ENCODE peak calls at places on chromosomes 12 and 14, in nine cellular contexts. One of them, this sample, is unnamed.

GRCh38 chr14:29927596-29928341 is at the start of gene PRKD1:
- DNase-seq in stomach: peak
- DNase-seq in A549: peak
- DNase-seq in tibial nerve: peak
- DNase-seq in uterus: peak
- DNase-seq in endothelial cell of umbilical vein: peak
- DNase-seq in Peyer's patch: peak
- DNase-seq in spleen: peak
- DNase-seq in breast epithelium: no peak
- DNase-seq in this sample: peak

GRCh38 chr12:105930612-105931011 is 208.1 kb downstream of the NUAK1 start:
- DNase-seq in Peyer's patch: no peak
- DNase-seq in breast epithelium: no peak
- DNase-seq in spleen: no peak
- DNase-seq in A549: no peak
- DNase-seq in endothelial cell of umbilical vein: peak
- DNase-seq in uterus: no peak
- DNase-seq in tibial nerve: no peak
- DNase-seq in stomach: no peak
- DNase-seq in this sample: no peak

GRCh38 chr14:72521045-72521444 is 372.9 kb downstream of the DPF3 start:
- DNase-seq in endothelial cell of umbilical vein: no peak
- DNase-seq in Peyer's patch: no peak
- DNase-seq in uterus: no peak
- DNase-seq in spleen: no peak
- DNase-seq in stomach: no peak
- DNase-seq in breast epithelium: no peak
- DNase-seq in A549: no peak
- DNase-seq in tibial nerve: no peak
- DNase-seq in this sample: no peak

GRCh38 chr14:51533160-51533559 is 118.5 kb upstream of the FRMD6 start:
- DNase-seq in Peyer's patch: no peak
- DNase-seq in tibial nerve: no peak
- DNase-seq in stomach: no peak
- DNase-seq in uterus: no peak
- DNase-seq in breast epithelium: no peak
- DNase-seq in endothelial cell of umbilical vein: peak
- DNase-seq in spleen: no peak
- DNase-seq in A549: no peak
- DNase-seq in this sample: no peak

GRCh38 chr14:24121210-24121609 is 6.5 kb upstream of the NRL start:
- DNase-seq in endothelial cell of umbilical vein: no peak
- DNase-seq in tibial nerve: no peak
- DNase-seq in spleen: peak
- DNase-seq in uterus: no peak
- DNase-seq in breast epithelium: no peak
- DNase-seq in A549: no peak
- DNase-seq in Peyer's patch: no peak
- DNase-seq in stomach: no peak
- DNase-seq in this sample: no peak

GRCh38 chr12:114952573-114953196 is 268.7 kb upstream of the TBX3 start:
- DNase-seq in tibial nerve: no peak
- DNase-seq in breast epithelium: no peak
- DNase-seq in A549: no peak
- DNase-seq in uterus: peak
- DNase-seq in stomach: no peak
- DNase-seq in endothelial cell of umbilical vein: no peak
- DNase-seq in Peyer's patch: no peak
- DNase-seq in spleen: no peak
- DNase-seq in this sample: peak

GRCh38 chr12:27984275-27984674 is 11.7 kb upstream of the PTHLH start:
- DNase-seq in endothelial cell of umbilical vein: peak
- DNase-seq in Peyer's patch: no peak
- DNase-seq in breast epithelium: no peak
- DNase-seq in tibial nerve: no peak
- DNase-seq in spleen: no peak
- DNase-seq in uterus: no peak
- DNase-seq in stomach: no peak
- DNase-seq in A549: peak
- DNase-seq in this sample: no peak

GRCh38 chr12:41250748-41251147 is 62.6 kb downstream of the PDZRN4 start:
- DNase-seq in tibial nerve: peak
- DNase-seq in breast epithelium: no peak
- DNase-seq in spleen: no peak
- DNase-seq in Peyer's patch: no peak
- DNase-seq in endothelial cell of umbilical vein: peak
- DNase-seq in stomach: no peak
- DNase-seq in A549: no peak
- DNase-seq in uterus: no peak
- DNase-seq in this sample: no peak

GRCh38 chr14:100560999-100561398 is 26.2 kb downstream of the BEGAIN start:
- DNase-seq in Peyer's patch: no peak
- DNase-seq in tibial nerve: no peak
- DNase-seq in A549: no peak
- DNase-seq in breast epithelium: no peak
- DNase-seq in spleen: no peak
- DNase-seq in uterus: no peak
- DNase-seq in endothelial cell of umbilical vein: no peak
- DNase-seq in stomach: no peak
- DNase-seq in this sample: no peak

GRCh38 chr12:122076743-122077495 is 1.6 kb upstream of the MLXIP start:
- DNase-seq in breast epithelium: no peak
- DNase-seq in spleen: peak
- DNase-seq in stomach: no peak
- DNase-seq in uterus: no peak
- DNase-seq in Peyer's patch: peak
- DNase-seq in tibial nerve: no peak
- DNase-seq in endothelial cell of umbilical vein: no peak
- DNase-seq in A549: no peak
- DNase-seq in this sample: no peak

GRCh38 chr12:11894890-11895289 is 175.8 kb upstream of the BCL2L14 start:
- DNase-seq in uterus: no peak
- DNase-seq in A549: no peak
- DNase-seq in stomach: no peak
- DNase-seq in spleen: no peak
- DNase-seq in endothelial cell of umbilical vein: no peak
- DNase-seq in Peyer's patch: no peak
- DNase-seq in breast epithelium: no peak
- DNase-seq in tibial nerve: no peak
- DNase-seq in this sample: no peak

GRCh38 chr14:53391631-53392030 is 238.5 kb upstream of the DDHD1 start:
- DNase-seq in spleen: no peak
- DNase-seq in Peyer's patch: no peak
- DNase-seq in breast epithelium: no peak
- DNase-seq in A549: no peak
- DNase-seq in tibial nerve: no peak
- DNase-seq in stomach: no peak
- DNase-seq in endothelial cell of umbilical vein: peak
- DNase-seq in uterus: no peak
- DNase-seq in this sample: no peak

DNA sequence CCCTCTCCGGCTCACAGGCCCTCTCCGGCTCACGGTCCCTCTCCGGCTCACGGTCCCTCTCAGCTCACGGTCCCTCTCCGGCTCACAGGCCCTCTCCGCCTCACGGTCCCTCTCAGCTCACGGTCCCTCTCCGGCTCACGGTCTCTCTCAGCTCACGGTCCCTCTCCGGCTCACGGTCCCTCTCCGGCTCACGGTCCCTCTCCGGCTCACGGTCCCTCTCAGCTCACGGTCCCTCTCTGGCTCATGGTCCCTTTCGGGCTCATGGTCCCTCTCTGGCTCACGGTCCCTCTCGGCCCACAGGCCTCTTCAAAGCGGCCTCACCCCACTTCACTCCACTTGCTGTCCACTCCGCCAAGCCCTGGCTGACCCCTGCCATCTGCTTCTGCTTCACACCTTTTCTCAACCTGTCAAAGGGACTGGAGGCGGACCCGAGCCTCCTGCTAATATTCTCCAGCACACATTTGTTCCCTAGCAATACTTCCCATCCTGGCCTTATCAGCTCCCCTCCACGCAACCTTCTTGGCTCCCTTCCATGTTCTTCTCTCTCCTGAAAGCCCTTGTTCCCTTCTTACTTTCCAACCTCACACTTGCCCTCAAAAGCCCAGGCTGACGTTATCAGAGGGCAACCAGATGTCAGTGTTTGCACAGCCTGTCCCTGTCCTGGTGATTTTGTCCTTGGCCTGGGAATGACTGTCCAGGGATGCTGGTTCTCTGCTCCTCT is 176.7 kb downstream of the CALM1 start:
- DNase-seq in endothelial cell of umbilical vein: peak
- DNase-seq in breast epithelium: no peak
- DNase-seq in uterus: no peak
- DNase-seq in spleen: no peak
- DNase-seq in Peyer's patch: no peak
- DNase-seq in stomach: no peak
- DNase-seq in A549: no peak
- DNase-seq in tibial nerve: no peak
- DNase-seq in this sample: peak
- H3K27ac ChIP-seq in endothelial cell of umbilical vein: no peak
- H3K27ac ChIP-seq in breast epithelium: no peak
- H3K27ac ChIP-seq in uterus: no peak
- H3K27ac ChIP-seq in spleen: no peak
- H3K27ac ChIP-seq in Peyer's patch: no peak
- H3K27ac ChIP-seq in stomach: no peak
- H3K27ac ChIP-seq in A549: no peak
- H3K27ac ChIP-seq in tibial nerve: no peak
- H3K27ac ChIP-seq in this sample: no peak

DNA sequence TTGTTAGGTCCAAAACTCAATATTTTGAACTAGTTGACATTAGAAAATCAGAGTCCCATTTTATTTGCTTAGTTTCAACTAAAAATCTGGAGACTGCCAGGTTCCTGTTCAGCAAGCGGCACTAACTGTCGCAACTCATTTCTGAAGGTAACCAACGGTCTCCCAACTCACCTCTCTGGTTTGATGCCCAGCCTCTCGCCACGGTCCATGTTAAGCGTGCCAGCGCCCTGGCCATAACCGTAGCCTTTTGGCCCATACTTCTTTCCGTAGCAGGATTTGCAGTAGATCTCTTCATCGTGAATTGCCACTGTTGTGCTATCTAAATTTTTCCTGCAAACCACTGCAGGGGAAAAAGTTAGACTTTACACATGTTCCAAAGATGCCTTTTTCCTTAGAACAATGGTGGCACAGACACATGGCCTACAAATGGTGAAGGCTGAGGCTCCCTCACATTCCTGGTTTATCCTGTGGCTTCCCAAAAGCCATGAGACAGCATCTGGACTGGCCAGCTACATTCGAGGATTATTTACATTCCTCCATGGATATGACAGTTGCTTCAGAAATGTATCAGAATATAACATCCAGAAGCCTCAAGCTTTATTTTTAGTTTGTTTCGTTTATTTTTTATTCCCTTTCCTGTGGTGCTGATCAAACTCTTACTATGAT is 15.7 kb downstream of the CSRP2 start:
- DNase-seq in uterus: no peak
- DNase-seq in breast epithelium: no peak
- DNase-seq in Peyer's patch: no peak
- DNase-seq in tibial nerve: no peak
- DNase-seq in spleen: no peak
- DNase-seq in A549: no peak
- DNase-seq in endothelial cell of umbilical vein: no peak
- DNase-seq in stomach: no peak
- DNase-seq in this sample: no peak
- H3K4me3 ChIP-seq in uterus: no peak
- H3K4me3 ChIP-seq in breast epithelium: no peak
- H3K4me3 ChIP-seq in Peyer's patch: no peak
- H3K4me3 ChIP-seq in tibial nerve: no peak
- H3K4me3 ChIP-seq in spleen: no peak
- H3K4me3 ChIP-seq in A549: no peak
- H3K4me3 ChIP-seq in endothelial cell of umbilical vein: no peak
- H3K4me3 ChIP-seq in stomach: no peak
- H3K4me3 ChIP-seq in this sample: no peak

GRCh38 chr14:67446371-67447032 is 34.5 kb upstream of the PLEK2 start:
- DNase-seq in stomach: no peak
- DNase-seq in spleen: no peak
- DNase-seq in tibial nerve: no peak
- DNase-seq in Peyer's patch: no peak
- DNase-seq in uterus: no peak
- DNase-seq in endothelial cell of umbilical vein: no peak
- DNase-seq in breast epithelium: no peak
- DNase-seq in A549: no peak
- DNase-seq in this sample: no peak

GRCh38 chr14:67447033-67447381 is 35.0 kb upstream of the PLEK2 start:
- DNase-seq in A549: no peak
- DNase-seq in endothelial cell of umbilical vein: no peak
- DNase-seq in spleen: no peak
- DNase-seq in stomach: no peak
- DNase-seq in uterus: no peak
- DNase-seq in breast epithelium: no peak
- DNase-seq in tibial nerve: no peak
- DNase-seq in Peyer's patch: no peak
- DNase-seq in this sample: no peak

GRCh38 chr14:67442139-67442906 is 30.4 kb upstream of the PLEK2 start:
- DNase-seq in breast epithelium: no peak
- DNase-seq in A549: no peak
- DNase-seq in uterus: no peak
- DNase-seq in spleen: no peak
- DNase-seq in Peyer's patch: no peak
- DNase-seq in endothelial cell of umbilical vein: no peak
- DNase-seq in stomach: no peak
- DNase-seq in tibial nerve: no peak
- DNase-seq in this sample: no peak

GRCh38 chr14:67441672-67442071 is 29.7 kb upstream of the PLEK2 start:
- DNase-seq in breast epithelium: no peak
- DNase-seq in uterus: no peak
- DNase-seq in tibial nerve: no peak
- DNase-seq in Peyer's patch: no peak
- DNase-seq in endothelial cell of umbilical vein: no peak
- DNase-seq in A549: no peak
- DNase-seq in spleen: no peak
- DNase-seq in stomach: no peak
- DNase-seq in this sample: no peak

DNA sequence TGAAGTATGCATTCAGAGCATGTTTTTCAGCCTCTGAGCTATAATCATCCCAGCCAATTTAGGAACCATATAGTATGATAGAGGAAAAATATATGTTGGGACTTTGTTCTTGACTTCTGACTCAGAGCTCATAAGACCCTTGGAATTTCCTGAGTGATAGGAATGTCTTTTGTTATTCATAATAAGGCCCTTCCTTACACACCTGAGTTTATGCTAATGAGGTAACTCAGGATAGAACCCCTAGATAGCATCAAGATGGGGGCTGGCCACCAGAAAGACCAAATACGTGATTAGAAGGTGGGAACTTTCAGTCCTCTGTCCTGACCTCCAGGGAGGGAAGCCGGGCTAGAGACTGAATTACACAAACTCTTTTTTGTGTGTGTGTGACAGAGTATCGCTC is 32.4 kb upstream of the PLEK2 start:
- DNase-seq in Peyer's patch: no peak
- DNase-seq in endothelial cell of umbilical vein: no peak
- DNase-seq in A549: no peak
- DNase-seq in breast epithelium: no peak
- DNase-seq in spleen: no peak
- DNase-seq in stomach: no peak
- DNase-seq in uterus: no peak
- DNase-seq in tibial nerve: no peak
- DNase-seq in this sample: no peak
- TF ChIP-seq POLR2A in Peyer's patch: no peak
- TF ChIP-seq POLR2A in endothelial cell of umbilical vein: no peak
- TF ChIP-seq POLR2A in A549: no peak
- TF ChIP-seq POLR2A in breast epithelium: no peak
- TF ChIP-seq POLR2A in spleen: no peak
- TF ChIP-seq POLR2A in stomach: no peak
- TF ChIP-seq POLR2A in uterus: no peak
- TF ChIP-seq POLR2A in tibial nerve: no peak
- TF ChIP-seq POLR2A in this sample: no peak

GRCh38 chr14:75554482-75554881 is 23.9 kb upstream of the FLVCR2 start:
- DNase-seq in breast epithelium: no peak
- DNase-seq in endothelial cell of umbilical vein: no peak
- DNase-seq in uterus: no peak
- DNase-seq in A549: no peak
- DNase-seq in stomach: no peak
- DNase-seq in Peyer's patch: no peak
- DNase-seq in tibial nerve: no peak
- DNase-seq in spleen: no peak
- DNase-seq in this sample: no peak
- H3K27ac ChIP-seq in breast epithelium: no peak
- H3K27ac ChIP-seq in endothelial cell of umbilical vein: no peak
- H3K27ac ChIP-seq in uterus: no peak
- H3K27ac ChIP-seq in A549: peak
- H3K27ac ChIP-seq in stomach: no peak
- H3K27ac ChIP-seq in Peyer's patch: no peak
- H3K27ac ChIP-seq in tibial nerve: no peak
- H3K27ac ChIP-seq in spleen: no peak
- H3K27ac ChIP-seq in this sample: no peak